ENCODE peak calls at places on chromosome 21, in four cellular contexts. O, G, Z and P are unnamed samples.

GRCh38 chr21:44943005-44943685 is 3.3 kb downstream of the SLX9 start:
- DNase-seq in G (no peak), O (no peak), Z (peak; percentile 32), P (no peak)

GRCh38 chr21:42833859-42834729 is 45.2 kb downstream of the WDR4 start:
- DNase-seq in G (no peak), O (peak; percentile 9), Z (no peak), P (no peak)

GRCh38 chr21:45868086-45868485 is 113.5 kb upstream of the COL6A1 start:
- DNase-seq in Z (no peak), O (no peak), G (no peak), P (no peak)

GRCh38 chr21:45862544-45863207 is 118.9 kb upstream of the COL6A1 start:
- DNase-seq in G (no peak), O (no peak), Z (no peak), P (no peak)

GRCh38 chr21:44067011-44067839 is 40.0 kb upstream of the PWP2 start:
- DNase-seq in Z (no peak), O (no peak), G (no peak), P (no peak)

GRCh38 chr21:38310619-38311018 is 53.8 kb downstream of the KCNJ15 start:
- DNase-seq in G (no peak), O (no peak), Z (peak; percentile 49), P (no peak)

GRCh38 chr21:41658321-41658720 is 108.5 kb downstream of the RIPK4 start:
- DNase-seq in G (no peak), Z (no peak), O (no peak), P (no peak)

GRCh38 chr21:44804762-44805161 is 3.1 kb upstream of the UBE2G2 start:
- DNase-seq in Z (no peak), O (no peak), G (no peak), P (no peak)

GRCh38 chr21:33858672-33859372 is 56.8 kb downstream of the ATP5PO start:
- DNase-seq in G (no peak), O (no peak), Z (no peak), P (no peak)

GRCh38 chr21:27244796-27245195 is 277.9 kb upstream of the ADAMTS5 start:
- DNase-seq in Z (no peak), O (no peak), G (no peak), P (no peak)

GRCh38 chr21:45363921-45364463 is 41.0 kb upstream of the COL18A1 start:
- DNase-seq in Z (peak; percentile 99), O (peak; percentile 47), G (no peak), P (peak; percentile 96)

GRCh38 chr21:46454634-46455390 is 3.9 kb upstream of the DIP2A start:
- DNase-seq in Z (no peak), O (no peak), G (no peak), P (no peak)

GRCh38 chr21:31363720-31364119 is 19.7 kb upstream of the TIAM1 start:
- DNase-seq in Z (no peak), O (no peak), G (no peak), P (no peak)

GRCh38 chr21:44653123-44653522 is 1.3 kb downstream of the KRTAP12-4 start:
- DNase-seq in G (peak; percentile 47), O (peak; percentile 38), Z (no peak), P (no peak)

GRCh38 chr21:32371913-32372314 is 20.9 kb downstream of the URB1 start:
- DNase-seq in Z (peak; percentile 83), G (no peak), O (no peak), P (peak; percentile 66)

GRCh38 chr21:35578350-35578782 is 482.0 kb downstream of the SETD4 start:
- DNase-seq in Z (peak; percentile 93), G (no peak), O (no peak), P (peak; percentile 55)

GRCh38 chr21:32474179-32475059 is 61.9 kb downstream of the EVA1C start:
- DNase-seq in G (no peak), O (no peak), Z (no peak), P (no peak)

GRCh38 chr21:35198004-35198403 is 148.9 kb upstream of the RUNX1 start:
- DNase-seq in O (no peak), Z (peak; percentile 96), G (no peak), P (no peak)

GRCh38 chr21:14064296-14064645 is 146.5 kb downstream of the LIPI start:
- DNase-seq in O (no peak), Z (peak; percentile 25), G (peak; percentile 52), P (no peak)

GRCh38 chr21:25421327-25422028 is 185.8 kb downstream of the MRPL39 start:
- DNase-seq in O (peak; percentile 48), G (peak; percentile 90), Z (peak; percentile 68), P (peak; percentile 26)

GRCh38 chr21:23016617-23017016 is 2018.4 kb downstream of the NCAM2 start:
- DNase-seq in O (peak; percentile 6), Z (no peak), G (peak; percentile 48), P (no peak)

GRCh38 chr21:28216976-28217523 is 775.6 kb downstream of the LTN1 start:
- DNase-seq in O (no peak), G (no peak), Z (no peak), P (no peak)